ENCODE peak calls at places on chromosomes 12 and 14, in eight cellular contexts. L is H54; J is NCI-H510A; V is GM12865; U is activated CD4-positive, alpha-beta T cell treated with anti-CD3 and anti-CD28 coated beads, Interleukin-2, amount 50 U/mL, for 48 hours; K is Jurkat, Clone E6-1; C is HuH-7; F is NCI-H1105. Z is an unnamed sample.

GRCh38 chr12:56565510-56566101 is 44.0 kb downstream of the RBMS2 start:
- DNase-seq in L (peak), J (peak), V (peak), U (peak), K (peak), C (peak), F (no peak), Z (peak)

GRCh38 chr12:54040148-54040494 is 7.3 kb downstream of the HOXC5 start:
- DNase-seq in L (no peak), J (no peak), V (peak), U (no peak), K (no peak), C (peak), F (no peak), Z (no peak)

GRCh38 chr14:67268456-67269115 is 27.4 kb downstream of the PALS1 start:
- DNase-seq in L (no peak), J (no peak), V (no peak), U (no peak), K (no peak), C (no peak), F (no peak), Z (no peak)

GRCh38 chr14:105390849-105391500 is 7.4 kb upstream of the TEX22 start:
- DNase-seq in L (no peak), J (no peak), V (no peak), U (no peak), K (no peak), C (no peak), F (no peak), Z (no peak)

GRCh38 chr12:127172857-127173256 is 1094.1 kb upstream of the TMEM132C start:
- DNase-seq in L (no peak), J (no peak), V (no peak), U (no peak), K (no peak), C (no peak), F (no peak), Z (no peak)

GRCh38 chr12:52346596-52346995 is 20.7 kb downstream of the KRT85 start:
- DNase-seq in L (no peak), J (no peak), V (no peak), U (no peak), K (no peak), C (no peak), F (no peak), Z (no peak)

GRCh38 chr14:101055106-101055662 is 151.7 kb upstream of the RTL1 start:
- DNase-seq in L (no peak), J (no peak), V (no peak), U (no peak), K (no peak), C (no peak), F (no peak), Z (no peak)

GRCh38 chr14:101233391-101233790 is 327.9 kb upstream of the DIO3 start:
- DNase-seq in L (no peak), J (no peak), V (no peak), U (no peak), K (no peak), C (no peak), F (no peak), Z (no peak)

GRCh38 chr14:66624319-66624937 is 116.5 kb downstream of the GPHN start:
- DNase-seq in L (no peak), J (no peak), V (peak), U (peak), K (peak), C (peak), F (peak), Z (peak)

GRCh38 chr12:108980831-108981618 is 39.8 kb downstream of the SVOP start:
- DNase-seq in L (no peak), J (no peak), V (no peak), U (no peak), K (no peak), C (no peak), F (no peak), Z (no peak)

Z was measured in COLO829.